ENCODE peak calls at places on chromosomes 7 and 10, in seven cellular contexts. O, S, B, G, M, P and R are unnamed samples.
A peak's percentile ranks its signal among the peaks of the same experiment; 100 is the strongest.

GRCh38 chr10:45219416-45219815 is 96.0 kb downstream of the OR13A1 start:
- DNase-seq in O (no peak), S (no peak), B (no peak), G (no peak), M (no peak), P (no peak), R (no peak)

GRCh38 chr7:50304158-50304910 is at the start of gene IKZF1:
- DNase-seq in O (peak; percentile 96), S (peak; percentile 20), B (peak; percentile 69), G (peak; percentile 85), M (no peak), P (peak; percentile 5), R (peak; percentile 73)

GRCh38 chr7:127890726-127891125 is 140.5 kb downstream of the LRRC4 start:
- DNase-seq in O (no peak), S (no peak), B (no peak), G (no peak), M (no peak), P (no peak), R (no peak)

GRCh38 chr10:84152769-84153168 is 13.5 kb downstream of the GHITM start:
- DNase-seq in O (no peak), S (no peak), B (no peak), G (no peak), M (no peak), P (no peak), R (no peak)

GRCh38 chr10:74730246-74730645 is 96.2 kb upstream of the KAT6B start:
- DNase-seq in O (no peak), S (no peak), B (no peak), G (no peak), M (no peak), P (no peak), R (no peak)

GRCh38 chr7:100101016-100101862 is at the start of the genes AP4M1 and MCM7:
- DNase-seq in O (peak; percentile 100), S (peak; percentile 99), B (peak; percentile 98), G (peak; percentile 99), M (peak; percentile 97), P (peak; percentile 99), R (peak; percentile 98)

GRCh38 chr7:150435047-150435389 is 15.4 kb upstream of the GIMAP8 start:
- DNase-seq in O (no peak), S (no peak), B (no peak), G (no peak), M (no peak), P (no peak), R (no peak)

GRCh38 chr10:116085333-116085732 is 187.7 kb downstream of the GFRA1 start:
- DNase-seq in O (no peak), S (no peak), B (no peak), G (no peak), M (no peak), P (no peak), R (no peak)

GRCh38 chr7:48617988-48618387 is 306.4 kb upstream of the CDC14C start:
- DNase-seq in O (no peak), S (no peak), B (no peak), G (no peak), M (no peak), P (no peak), R (no peak)

GRCh38 chr10:4512557-4513286 is 313.3 kb upstream of the AKR1E2 start:
- DNase-seq in O (no peak), S (no peak), B (no peak), G (no peak), M (no peak), P (peak; percentile 70), R (peak; percentile 27)

GRCh38 chr7:136133491-136133990 is 156.4 kb upstream of the MTPN start:
- DNase-seq in O (no peak), S (no peak), B (no peak), G (no peak), M (no peak), P (no peak), R (no peak)

GRCh38 chr10:78194050-78194449 is 160.4 kb downstream of the RPS24 start:
- DNase-seq in O (no peak), S (no peak), B (no peak), G (no peak), M (no peak), P (no peak), R (no peak)

GRCh38 chr10:124002391-124003069 is 90.9 kb downstream of the CHST15 start:
- DNase-seq in O (peak; percentile 53), S (no peak), B (no peak), G (peak; percentile 11), M (no peak), P (no peak), R (no peak)

GRCh38 chr7:5695037-5695708 is 86.3 kb downstream of the RNF216 start:
- DNase-seq in O (peak; percentile 88), S (peak; percentile 60), B (peak; percentile 45), G (peak; percentile 71), M (no peak), P (peak; percentile 69), R (no peak)

GRCh38 chr10:78576276-78576675 is 492.5 kb upstream of the ZMIZ1 start:
- DNase-seq in O (no peak), S (no peak), B (no peak), G (no peak), M (no peak), P (no peak), R (no peak)

GRCh38 chr10:5168897-5169296 is 16.1 kb downstream of the AKR1C8 start:
- DNase-seq in O (no peak), S (no peak), B (no peak), G (no peak), M (no peak), P (no peak), R (no peak)

GRCh38 chr7:97959046-97959445 is 30.9 kb downstream of the OCM2 start:
- DNase-seq in O (no peak), S (no peak), B (no peak), G (no peak), M (no peak), P (no peak), R (no peak)

GRCh38 chr7:7201583-7202374 is 19.4 kb downstream of the C1GALT1 start:
- DNase-seq in O (peak; percentile 84), S (no peak), B (no peak), G (peak; percentile 52), M (no peak), P (peak; percentile 79), R (no peak)

GRCh38 chr10:52004342-52004949 is 305.1 kb upstream of the CSTF2T start:
- DNase-seq in O (no peak), S (no peak), B (no peak), G (no peak), M (no peak), P (peak; percentile 16), R (no peak)

GRCh38 chr10:8402469-8403074 is 348.1 kb downstream of the GATA3 start:
- DNase-seq in O (no peak), S (no peak), B (no peak), G (no peak), M (no peak), P (no peak), R (no peak)

GRCh38 chr10:131846224-131847101 is 54.3 kb upstream of the PPP2R2D start:
- DNase-seq in O (peak; percentile 56), S (peak; percentile 7), B (peak; percentile 11), G (no peak), M (no peak), P (no peak), R (no peak)

GRCh38 chr10:131843089-131843595 is 57.7 kb upstream of the PPP2R2D start:
- DNase-seq in O (peak; percentile 41), S (no peak), B (no peak), G (no peak), M (no peak), P (no peak), R (no peak)

GRCh38 chr10:131845505-131846223 is 55.1 kb upstream of the PPP2R2D start:
- DNase-seq in O (peak; percentile 50), S (no peak), B (peak; percentile 7), G (no peak), M (no peak), P (no peak), R (no peak)

GRCh38 chr10:131843881-131844284 is 56.9 kb upstream of the PPP2R2D start:
- DNase-seq in O (peak; percentile 55), S (no peak), B (peak; percentile 14), G (peak; percentile 28), M (no peak), P (no peak), R (no peak)

GRCh38 chr10:131844546-131845084 is 56.2 kb upstream of the PPP2R2D start:
- DNase-seq in O (peak; percentile 56), S (no peak), B (peak; percentile 7), G (no peak), M (no peak), P (no peak), R (no peak)
- H3K9me3 ChIP-seq in O (no peaks in the 10 kb centered on the region), S (no peaks in the 10 kb centered on the region), B (no peaks in the 10 kb centered on the region), G (no peaks in the 10 kb centered on the region), M (no peaks in the 10 kb centered on the region), P (peaks cover 17% of the 10 kb centered on the region), R (no peaks in the 10 kb centered on the region)

GRCh38 chr7:78702770-78703169 is 750.7 kb downstream of the MAGI2 start:
- DNase-seq in O (no peak), S (no peak), B (no peak), G (no peak), M (no peak), P (peak; percentile 83), R (no peak)
- TF ChIP-seq CTCF in O (no peak), S (no peak), B (no peak), G (no peak), M (no peak), P (no peak), R (no peak)

GRCh38 chr10:1232164-1232911 is 176.2 kb downstream of the WDR37 start:
- DNase-seq in O (no peak), S (no peak), B (no peak), G (no peak), M (no peak), P (no peak), R (no peak)
- H3K9me3 ChIP-seq in O (no peaks in the 10 kb centered on the region), S (no peaks in the 10 kb centered on the region), B (no peaks in the 10 kb centered on the region), G (no peaks in the 10 kb centered on the region), M (no peaks in the 10 kb centered on the region), P (peaks cover 11% of the 10 kb centered on the region), R (no peaks in the 10 kb centered on the region)

GRCh38 chr7:101814081-101814995 is 3.1 kb upstream of the CUX1 start:
- DNase-seq in O (peak; percentile 93), S (peak; percentile 65), B (peak; percentile 49), G (peak; percentile 78), M (peak; percentile 77), P (peak; percentile 44), R (peak; percentile 79)

GRCh38 chr7:101815826-101816488 is 1.5 kb upstream of the CUX1 start:
- DNase-seq in O (peak; percentile 93), S (peak; percentile 74), B (peak; percentile 70), G (peak; percentile 80), M (peak; percentile 71), P (peak; percentile 75), R (peak; percentile 83)

GRCh38 chr7:101813414-101814019 is 3.9 kb upstream of the CUX1 start:
- DNase-seq in O (no peak), S (no peak), B (no peak), G (no peak), M (no peak), P (no peak), R (no peak)

GRCh38 chr7:101814996-101815825 is 2.2 kb upstream of the CUX1 start:
- DNase-seq in O (peak; percentile 92), S (peak; percentile 67), B (no peak), G (peak; percentile 77), M (peak; percentile 77), P (peak; percentile 21), R (peak; percentile 56)

GRCh38 chr7:101812595-101812994 is 4.8 kb upstream of the CUX1 start:
- DNase-seq in O (no peak), S (no peak), B (no peak), G (no peak), M (no peak), P (no peak), R (no peak)
- TF ChIP-seq CTCF in O (no peak), S (no peak), B (no peak), G (no peak), M (no peak), P (no peak), R (no peak)